ENCODE peak calls at places on chromosomes 12 and 14, in nine cellular contexts. K is T-helper 17 cell; T is gastroesophageal sphincter; F is upper lobe of right lung; R is RWPE2; L is foreskin keratinocyte; C is activated T-helper 17 cell treated with anti-CD3 and anti-CD28 coated beads, Interleukin-2, amount 50 U/mL, for 72 hours; V is PC-3; B is T-cell. A is an unnamed sample.
A peak's percentile ranks its signal among the peaks of the same experiment; 100 is the strongest.

GRCh38 chr14:104939666-104940410 is 15.2 kb downstream of the PLD4 start:
- ATAC-seq in K (no peak), T (no peak), F (peak; percentile 37), R (no peak), L (no peak), C (no peak), V (no peak), B (no peak), A (no peak)

GRCh38 chr12:50021071-50021470 is 4.2 kb downstream of the RACGAP1 start:
- ATAC-seq in K (no peak), T (no peak), F (no peak), R (no peak), L (no peak), C (no peak), V (no peak), B (no peak), A (no peak)

GRCh38 chr14:21874167-21874566 is 200.5 kb upstream of the OR4E1 start:
- ATAC-seq in K (peak; percentile 77), T (no peak), F (no peak), R (no peak), L (no peak), C (peak; percentile 38), V (no peak), B (peak; percentile 83), A (no peak)

GRCh38 chr12:88562151-88562550 is 18.1 kb downstream of the KITLG start:
- ATAC-seq in K (no peak), T (no peak), F (no peak), R (no peak), L (no peak), C (no peak), V (no peak), B (no peak), A (no peak)

GRCh38 chr12:111353603-111354295 is 15.1 kb downstream of the PHETA1 start:
- ATAC-seq in K (no peak), T (no peak), F (no peak), R (no peak), L (no peak), C (no peak), V (no peak), B (no peak), A (no peak)

GRCh38 chr12:68844318-68844745 is 36.4 kb downstream of the MDM2 start:
- ATAC-seq in K (no peak), T (no peak), F (peak; percentile 84), R (no peak), L (no peak), C (no peak), V (no peak), B (no peak), A (no peak)

GRCh38 chr12:127729381-127729780 is 537.6 kb upstream of the TMEM132C start:
- ATAC-seq in K (no peak), T (no peak), F (no peak), R (no peak), L (no peak), C (no peak), V (no peak), B (no peak), A (no peak)

GRCh38 chr12:109777544-109777943 is 55.7 kb downstream of the TRPV4 start:
- ATAC-seq in K (peak; percentile 78), T (no peak), F (peak; percentile 25), R (peak; percentile 23), L (peak; percentile 57), C (peak; percentile 88), V (no peak), B (peak; percentile 72), A (peak; percentile 68)

GRCh38 chr12:104715562-104716182 is 242.4 kb downstream of the SLC41A2 start:
- ATAC-seq in K (no peak), T (no peak), F (no peak), R (no peak), L (no peak), C (no peak), V (no peak), B (no peak), A (no peak)

GRCh38 chr12:3281588-3282150 is 204.5 kb downstream of the TSPAN9 start:
- ATAC-seq in K (no peak), T (no peak), F (no peak), R (no peak), L (no peak), C (no peak), V (no peak), B (no peak), A (no peak)

GRCh38 chr14:55707365-55707804 is 127.4 kb downstream of the KTN1 start:
- ATAC-seq in K (no peak), T (peak; percentile 35), F (no peak), R (no peak), L (peak; percentile 51), C (no peak), V (peak; percentile 72), B (no peak), A (no peak)

GRCh38 chr14:86462193-86462592 is 932.2 kb downstream of the FLRT2 start:
- ATAC-seq in K (no peak), T (no peak), F (peak; percentile 65), R (peak; percentile 55), L (peak; percentile 60), C (peak; percentile 24), V (no peak), B (no peak), A (no peak)

GRCh38 chr12:82120901-82121300 is 237.3 kb downstream of the CCDC59 start:
- ATAC-seq in K (no peak), T (no peak), F (peak; percentile 41), R (no peak), L (no peak), C (no peak), V (no peak), B (no peak), A (no peak)

GRCh38 chr14:38837333-38838048 is 265.5 kb downstream of the SEC23A start:
- ATAC-seq in K (no peak), T (no peak), F (peak; percentile 8), R (peak; percentile 15), L (peak; percentile 8), C (no peak), V (no peak), B (no peak), A (no peak)

GRCh38 chr12:30797689-30798088 is 42.9 kb upstream of the CAPRIN2 start:
- ATAC-seq in K (no peak), T (no peak), F (no peak), R (no peak), L (no peak), C (no peak), V (no peak), B (no peak), A (no peak)

GRCh38 chr14:68894802-68895201 is 84.3 kb downstream of the ACTN1 start:
- ATAC-seq in K (no peak), T (no peak), F (no peak), R (peak; percentile 3), L (peak; percentile 21), C (peak; percentile 68), V (no peak), B (no peak), A (no peak)

GRCh38 chr12:89064780-89065179 is 287.5 kb downstream of the DUSP6 start:
- ATAC-seq in K (no peak), T (no peak), F (no peak), R (peak; percentile 91), L (peak; percentile 94), C (peak; percentile 93), V (peak; percentile 82), B (no peak), A (peak; percentile 92)

GRCh38 chr12:40225337-40225983 is 663 bp downstream of the LRRK2 start:
- ATAC-seq in K (no peak), T (no peak), F (no peak), R (no peak), L (no peak), C (no peak), V (no peak), B (no peak), A (no peak)

GRCh38 chr12:31599053-31599452 is 8.1 kb upstream of the DENND5B start:
- ATAC-seq in K (peak; percentile 66), T (no peak), F (no peak), R (no peak), L (no peak), C (no peak), V (no peak), B (no peak), A (no peak)

GRCh38 chr12:915090-915489 is 34.4 kb downstream of the RAD52 start:
- ATAC-seq in K (no peak), T (no peak), F (no peak), R (no peak), L (no peak), C (no peak), V (peak; percentile 5), B (no peak), A (no peak)

GRCh38 chr14:58598028-58598850 is 39.5 kb upstream of the DACT1 start:
- ATAC-seq in K (peak; percentile 83), T (no peak), F (no peak), R (no peak), L (no peak), C (peak; percentile 76), V (no peak), B (peak; percentile 96), A (no peak)

GRCh38 chr14:64092338-64092737 is 201.8 kb downstream of the ESR2 start:
- ATAC-seq in K (no peak), T (no peak), F (no peak), R (no peak), L (no peak), C (no peak), V (no peak), B (no peak), A (no peak)

GRCh38 chr14:58428011-58428807 is 690 bp downstream of the KIAA0586 start:
- ATAC-seq in K (no peak), T (no peak), F (no peak), R (peak; percentile 55), L (peak; percentile 41), C (no peak), V (peak; percentile 51), B (no peak), A (no peak)

GRCh38 chr14:96260341-96260821 is 4.4 kb downstream of the BDKRB1 start:
- ATAC-seq in K (no peak), T (peak; percentile 65), F (peak; percentile 67), R (peak; percentile 44), L (no peak), C (no peak), V (peak; percentile 66), B (no peak), A (no peak)

GRCh38 chr14:81946808-81947798 is 413.4 kb upstream of the SEL1L start:
- ATAC-seq in K (no peak), T (no peak), F (no peak), R (no peak), L (peak; percentile 24), C (no peak), V (no peak), B (no peak), A (no peak)

GRCh38 chr14:51850651-51851050 is 9.8 kb upstream of the GNG2 start:
- ATAC-seq in K (no peak), T (no peak), F (no peak), R (no peak), L (no peak), C (no peak), V (no peak), B (no peak), A (no peak)

GRCh38 chr12:25365340-25365730 is 114.6 kb upstream of the KRAS start:
- ATAC-seq in K (no peak), T (no peak), F (no peak), R (no peak), L (no peak), C (peak; percentile 25), V (no peak), B (no peak), A (no peak)

GRCh38 chr14:51293149-51293925 is 53.3 kb downstream of the TMX1 start:
- ATAC-seq in K (no peak), T (peak; percentile 48), F (no peak), R (no peak), L (no peak), C (no peak), V (no peak), B (no peak), A (no peak)

GRCh38 chr12:48027183-48028002 is 23.1 kb upstream of the COL2A1 start:
- ATAC-seq in K (no peak), T (no peak), F (no peak), R (no peak), L (no peak), C (no peak), V (no peak), B (no peak), A (no peak)

A was measured in activated CD4-positive, CD25-positive, alpha-beta regulatory T cell treated with anti-CD3 and anti-CD28 coated beads, Interleukin-2, amount 50 U/mL, for 24 hours.